ENCODE peak calls at places on chromosome 17, in ten cellular contexts. One of them, this sample, is unnamed.

GRCh38 chr17:8935194-8935593 is 30.3 kb downstream of the PIK3R5 start:
- DNase-seq in HL-60: no peak
- DNase-seq in hepatocyte: no peak
- DNase-seq in endodermal cell: no peak
- DNase-seq in right lobe of liver: peak; percentile 56
- DNase-seq in nephron progenitor cell: no peak
- DNase-seq in psoas muscle: no peak
- DNase-seq in body of pancreas: no peak
- DNase-seq in astrocyte of the spinal cord: no peak
- DNase-seq in fibroblast of lung: peak; percentile 7
- DNase-seq in this sample: no peak

GRCh38 chr17:41308918-41309359 is at the start of gene KRTAP16-1:
- DNase-seq in HL-60: no peak
- DNase-seq in hepatocyte: no peak
- DNase-seq in endodermal cell: no peak
- DNase-seq in right lobe of liver: no peak
- DNase-seq in nephron progenitor cell: no peak
- DNase-seq in psoas muscle: no peak
- DNase-seq in body of pancreas: peak; percentile 11
- DNase-seq in astrocyte of the spinal cord: no peak
- DNase-seq in fibroblast of lung: no peak
- DNase-seq in this sample: no peak

GRCh38 chr17:40726919-40727318 is 23.4 kb upstream of the KRT24 start:
- DNase-seq in HL-60: no peak
- DNase-seq in hepatocyte: no peak
- DNase-seq in endodermal cell: no peak
- DNase-seq in right lobe of liver: no peak
- DNase-seq in nephron progenitor cell: no peak
- DNase-seq in psoas muscle: no peak
- DNase-seq in body of pancreas: no peak
- DNase-seq in astrocyte of the spinal cord: peak; percentile 7
- DNase-seq in fibroblast of lung: peak; percentile 6
- DNase-seq in this sample: no peak

GRCh38 chr17:31915456-31916100 is 14.1 kb upstream of the UTP6 start:
- DNase-seq in HL-60: no peak
- DNase-seq in hepatocyte: no peak
- DNase-seq in endodermal cell: no peak
- DNase-seq in right lobe of liver: no peak
- DNase-seq in nephron progenitor cell: no peak
- DNase-seq in psoas muscle: no peak
- DNase-seq in body of pancreas: no peak
- DNase-seq in astrocyte of the spinal cord: no peak
- DNase-seq in fibroblast of lung: peak; percentile 36
- DNase-seq in this sample: no peak

GRCh38 chr17:79852748-79853147 is 13.5 kb upstream of the CBX4 start:
- DNase-seq in HL-60: no peak
- DNase-seq in hepatocyte: no peak
- DNase-seq in endodermal cell: no peak
- DNase-seq in right lobe of liver: no peak
- DNase-seq in nephron progenitor cell: no peak
- DNase-seq in psoas muscle: no peak
- DNase-seq in body of pancreas: peak; percentile 29
- DNase-seq in astrocyte of the spinal cord: peak; percentile 52
- DNase-seq in fibroblast of lung: peak; percentile 81
- DNase-seq in this sample: no peak

GRCh38 chr17:71334041-71334781 is 786.6 kb upstream of the SOX9 start:
- DNase-seq in HL-60: no peak
- DNase-seq in hepatocyte: no peak
- DNase-seq in endodermal cell: no peak
- DNase-seq in right lobe of liver: no peak
- DNase-seq in nephron progenitor cell: no peak
- DNase-seq in psoas muscle: no peak
- DNase-seq in body of pancreas: no peak
- DNase-seq in astrocyte of the spinal cord: peak; percentile 15
- DNase-seq in fibroblast of lung: no peak
- DNase-seq in this sample: no peak

GRCh38 chr17:39753514-39754160 is 15.9 kb downstream of the GRB7 start:
- DNase-seq in HL-60: peak; percentile 54
- DNase-seq in hepatocyte: peak; percentile 79
- DNase-seq in endodermal cell: peak; percentile 84
- DNase-seq in right lobe of liver: peak; percentile 76
- DNase-seq in nephron progenitor cell: peak; percentile 64
- DNase-seq in psoas muscle: no peak
- DNase-seq in body of pancreas: peak; percentile 60
- DNase-seq in astrocyte of the spinal cord: no peak
- DNase-seq in fibroblast of lung: no peak
- DNase-seq in this sample: peak; percentile 56

GRCh38 chr17:38893612-38894011 is 23.8 kb downstream of the LASP1 start:
- DNase-seq in HL-60: peak; percentile 56
- DNase-seq in hepatocyte: no peak
- DNase-seq in endodermal cell: no peak
- DNase-seq in right lobe of liver: peak; percentile 81
- DNase-seq in nephron progenitor cell: no peak
- DNase-seq in psoas muscle: peak; percentile 53
- DNase-seq in body of pancreas: no peak
- DNase-seq in astrocyte of the spinal cord: no peak
- DNase-seq in fibroblast of lung: peak; percentile 62
- DNase-seq in this sample: no peak

GRCh38 chr17:69235338-69236058 is 6.9 kb upstream of the ABCA10 start:
- DNase-seq in HL-60: peak; percentile 75
- DNase-seq in hepatocyte: peak; percentile 92
- DNase-seq in endodermal cell: peak; percentile 98
- DNase-seq in right lobe of liver: peak; percentile 65
- DNase-seq in nephron progenitor cell: peak; percentile 90
- DNase-seq in psoas muscle: peak; percentile 67
- DNase-seq in body of pancreas: peak; percentile 77
- DNase-seq in astrocyte of the spinal cord: peak; percentile 80
- DNase-seq in fibroblast of lung: peak; percentile 68
- DNase-seq in this sample: peak; percentile 76

GRCh38 chr17:41797377-41797776 is 10.9 kb upstream of the JUP start:
- DNase-seq in HL-60: no peak
- DNase-seq in hepatocyte: peak; percentile 4
- DNase-seq in endodermal cell: no peak
- DNase-seq in right lobe of liver: no peak
- DNase-seq in nephron progenitor cell: no peak
- DNase-seq in psoas muscle: no peak
- DNase-seq in body of pancreas: no peak
- DNase-seq in astrocyte of the spinal cord: no peak
- DNase-seq in fibroblast of lung: no peak
- DNase-seq in this sample: no peak

GRCh38 chr17:50022463-50023130 is 27.6 kb upstream of the DLX3 start:
- DNase-seq in HL-60: no peak
- DNase-seq in hepatocyte: no peak
- DNase-seq in endodermal cell: no peak
- DNase-seq in right lobe of liver: no peak
- DNase-seq in nephron progenitor cell: no peak
- DNase-seq in psoas muscle: no peak
- DNase-seq in body of pancreas: no peak
- DNase-seq in astrocyte of the spinal cord: no peak
- DNase-seq in fibroblast of lung: no peak
- DNase-seq in this sample: no peak

GRCh38 chr17:39057807-39058206 is 90.6 kb upstream of the FBXO47 start:
- DNase-seq in HL-60: no peak
- DNase-seq in hepatocyte: no peak
- DNase-seq in endodermal cell: no peak
- DNase-seq in right lobe of liver: no peak
- DNase-seq in nephron progenitor cell: no peak
- DNase-seq in psoas muscle: no peak
- DNase-seq in body of pancreas: no peak
- DNase-seq in astrocyte of the spinal cord: no peak
- DNase-seq in fibroblast of lung: peak; percentile 18
- DNase-seq in this sample: no peak

GRCh38 chr17:71966459-71967313 is 154.1 kb upstream of the SOX9 start:
- DNase-seq in HL-60: no peak
- DNase-seq in hepatocyte: no peak
- DNase-seq in endodermal cell: no peak
- DNase-seq in right lobe of liver: no peak
- DNase-seq in nephron progenitor cell: no peak
- DNase-seq in psoas muscle: peak; percentile 25
- DNase-seq in body of pancreas: no peak
- DNase-seq in astrocyte of the spinal cord: peak; percentile 28
- DNase-seq in fibroblast of lung: peak; percentile 28
- DNase-seq in this sample: no peak

GRCh38 chr17:29021251-29021650 is 15.4 kb upstream of the SEZ6 start:
- DNase-seq in HL-60: no peak
- DNase-seq in hepatocyte: no peak
- DNase-seq in endodermal cell: no peak
- DNase-seq in right lobe of liver: no peak
- DNase-seq in nephron progenitor cell: no peak
- DNase-seq in psoas muscle: no peak
- DNase-seq in body of pancreas: no peak
- DNase-seq in astrocyte of the spinal cord: no peak
- DNase-seq in fibroblast of lung: no peak
- DNase-seq in this sample: no peak

DNA sequence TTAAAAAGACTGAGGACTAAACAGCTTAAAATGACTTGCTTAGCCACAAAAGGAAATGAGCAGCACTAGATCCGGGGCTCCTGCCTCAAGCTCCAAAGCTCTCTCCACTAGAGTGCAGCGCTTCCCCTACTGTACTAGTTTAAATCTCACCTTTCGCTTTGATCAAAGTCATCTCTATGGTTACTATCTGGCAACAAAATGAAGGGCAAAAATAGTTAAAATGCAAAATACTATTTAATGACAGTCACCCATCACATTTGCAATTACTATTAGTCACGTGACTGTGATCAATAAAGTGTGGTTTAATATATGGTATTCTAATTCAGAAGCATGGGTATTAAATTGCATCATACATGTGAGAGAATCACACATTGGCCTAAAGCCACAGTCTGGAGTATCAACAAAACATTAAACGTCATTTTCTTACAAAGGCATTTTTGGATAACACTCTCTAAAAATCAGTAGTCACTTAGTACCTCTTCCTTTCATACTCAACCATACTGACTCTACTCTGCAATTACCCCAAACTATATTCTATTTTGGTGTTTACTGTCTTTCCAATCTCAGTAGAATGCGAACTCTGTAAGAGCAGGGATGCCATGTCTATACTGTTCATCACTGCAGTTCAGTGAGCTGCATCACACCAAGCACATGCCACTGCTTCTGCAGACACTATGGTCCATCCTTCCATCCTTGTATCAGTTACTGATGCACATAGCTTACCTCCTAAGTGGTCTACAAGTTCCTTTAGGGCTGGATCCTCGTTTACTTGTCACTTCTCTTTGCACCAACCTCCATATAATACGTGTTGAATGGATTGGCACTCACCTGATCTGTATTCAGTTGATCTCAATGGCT is 6.2 kb downstream of the PSMD12 start:
- DNase-seq in HL-60: no peak
- DNase-seq in hepatocyte: no peak
- DNase-seq in endodermal cell: peak; percentile 78
- DNase-seq in right lobe of liver: no peak
- DNase-seq in nephron progenitor cell: no peak
- DNase-seq in psoas muscle: no peak
- DNase-seq in body of pancreas: no peak
- DNase-seq in astrocyte of the spinal cord: peak; percentile 35
- DNase-seq in fibroblast of lung: peak; percentile 30
- DNase-seq in this sample: no peak
- TF ChIP-seq CTCF in HL-60: no peak
- TF ChIP-seq CTCF in hepatocyte: peak; percentile 27
- TF ChIP-seq CTCF in endodermal cell: peak; percentile 71
- TF ChIP-seq CTCF in right lobe of liver: no peak
- TF ChIP-seq CTCF in nephron progenitor cell: peak; percentile 8
- TF ChIP-seq CTCF in psoas muscle: peak; percentile 8
- TF ChIP-seq CTCF in body of pancreas: no peak
- TF ChIP-seq CTCF in astrocyte of the spinal cord: peak; percentile 49
- TF ChIP-seq CTCF in fibroblast of lung: peak; percentile 30
- TF ChIP-seq CTCF in this sample: no peak

DNA sequence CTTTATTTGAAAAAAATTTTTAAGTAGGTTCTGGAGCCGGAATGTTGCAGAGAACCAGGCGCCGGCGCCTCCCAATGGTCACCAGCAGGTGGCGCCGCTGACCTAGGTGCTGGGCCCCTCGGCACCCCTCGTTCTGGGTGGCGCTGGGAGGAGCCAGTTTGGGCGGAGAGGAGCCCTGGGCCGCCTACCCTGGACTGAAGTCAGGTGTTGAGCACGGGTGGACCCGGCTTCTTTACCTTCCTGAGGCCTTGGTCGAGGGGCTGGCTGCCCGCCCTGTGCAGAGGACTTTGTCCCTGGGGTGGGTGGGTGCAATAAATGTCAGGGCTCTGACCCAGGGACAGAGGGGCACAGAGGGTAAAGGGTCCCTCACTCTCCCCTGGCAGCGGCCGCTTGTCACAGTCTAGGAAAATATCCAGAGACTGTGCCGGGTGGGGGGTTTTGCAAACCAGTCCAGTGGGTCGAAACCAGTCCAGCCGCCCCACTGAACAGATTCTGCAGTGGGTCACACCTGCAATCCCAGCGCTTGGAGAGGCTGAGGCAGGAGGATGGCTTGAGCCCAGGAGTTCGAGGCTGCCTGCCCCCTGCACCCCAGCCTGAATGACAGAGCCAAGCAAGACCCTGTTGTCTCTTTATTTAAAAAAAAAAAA is 30.1 kb upstream of the TNFRSF13B start:
- DNase-seq in HL-60: no peak
- DNase-seq in hepatocyte: peak; percentile 93
- DNase-seq in endodermal cell: peak; percentile 97
- DNase-seq in right lobe of liver: peak; percentile 89
- DNase-seq in nephron progenitor cell: peak; percentile 89
- DNase-seq in psoas muscle: peak; percentile 80
- DNase-seq in body of pancreas: peak; percentile 87
- DNase-seq in astrocyte of the spinal cord: peak; percentile 60
- DNase-seq in fibroblast of lung: peak; percentile 37
- DNase-seq in this sample: peak; percentile 89
- TF ChIP-seq CTCF in HL-60: peak; percentile 27
- TF ChIP-seq CTCF in hepatocyte: peak; percentile 99
- TF ChIP-seq CTCF in endodermal cell: peak; percentile 99
- TF ChIP-seq CTCF in right lobe of liver: peak; percentile 98
- TF ChIP-seq CTCF in nephron progenitor cell: peak; percentile 98
- TF ChIP-seq CTCF in psoas muscle: peak; percentile 97
- TF ChIP-seq CTCF in body of pancreas: peak; percentile 99
- TF ChIP-seq CTCF in astrocyte of the spinal cord: peak; percentile 97
- TF ChIP-seq CTCF in fibroblast of lung: peak; percentile 85
- TF ChIP-seq CTCF in this sample: peak; percentile 98

DNA sequence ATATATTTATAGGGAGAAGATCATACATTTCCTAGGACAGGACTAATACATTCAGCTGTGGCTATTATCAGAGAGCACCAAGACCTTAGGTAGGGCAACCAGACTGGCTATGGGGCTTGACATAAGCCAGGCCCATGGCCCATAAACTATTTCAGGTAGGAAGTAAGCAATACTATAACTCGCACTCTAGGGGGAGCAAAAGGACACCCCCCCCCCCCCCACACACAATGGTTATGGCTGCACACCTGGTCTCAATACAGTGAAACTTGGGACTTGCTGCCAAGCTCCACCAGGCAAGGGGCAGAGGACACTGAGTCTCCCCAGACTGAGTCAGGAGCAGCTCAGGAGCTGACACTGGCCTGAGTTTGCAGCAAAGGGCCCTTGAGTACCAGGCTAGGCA is 348.9 kb upstream of the ASIC2 start:
- DNase-seq in HL-60: no peak
- DNase-seq in hepatocyte: no peak
- DNase-seq in endodermal cell: peak; percentile 81
- DNase-seq in right lobe of liver: no peak
- DNase-seq in nephron progenitor cell: no peak
- DNase-seq in psoas muscle: no peak
- DNase-seq in body of pancreas: no peak
- DNase-seq in astrocyte of the spinal cord: no peak
- DNase-seq in fibroblast of lung: no peak
- DNase-seq in this sample: no peak
- TF ChIP-seq CTCF in HL-60: no peak
- TF ChIP-seq CTCF in hepatocyte: no peak
- TF ChIP-seq CTCF in endodermal cell: peak; percentile 57
- TF ChIP-seq CTCF in right lobe of liver: no peak
- TF ChIP-seq CTCF in nephron progenitor cell: no peak
- TF ChIP-seq CTCF in psoas muscle: no peak
- TF ChIP-seq CTCF in body of pancreas: no peak
- TF ChIP-seq CTCF in astrocyte of the spinal cord: no peak
- TF ChIP-seq CTCF in fibroblast of lung: no peak
- TF ChIP-seq CTCF in this sample: no peak

GRCh38 chr17:60139438-60140285 is 10.1 kb upstream of the CA4 start:
- DNase-seq in HL-60: no peak
- DNase-seq in hepatocyte: peak; percentile 88
- DNase-seq in endodermal cell: peak; percentile 97
- DNase-seq in right lobe of liver: peak; percentile 78
- DNase-seq in nephron progenitor cell: peak; percentile 94
- DNase-seq in psoas muscle: peak; percentile 79
- DNase-seq in body of pancreas: peak; percentile 75
- DNase-seq in astrocyte of the spinal cord: peak; percentile 64
- DNase-seq in fibroblast of lung: peak; percentile 63
- DNase-seq in this sample: peak; percentile 57
- TF ChIP-seq CTCF in HL-60: peak; percentile 30
- TF ChIP-seq CTCF in hepatocyte: peak; percentile 70
- TF ChIP-seq CTCF in endodermal cell: peak; percentile 76
- TF ChIP-seq CTCF in right lobe of liver: peak; percentile 50
- TF ChIP-seq CTCF in nephron progenitor cell: peak; percentile 16
- TF ChIP-seq CTCF in psoas muscle: peak; percentile 54
- TF ChIP-seq CTCF in body of pancreas: peak; percentile 46
- TF ChIP-seq CTCF in astrocyte of the spinal cord: peak; percentile 82
- TF ChIP-seq CTCF in fibroblast of lung: peak; percentile 65
- TF ChIP-seq CTCF in this sample: no peak

This sample was measured in glutamatergic neuron.